ENCODE peak calls at places on chromosome 3, in seven cellular contexts. R, E, H, I, V, N and B are unnamed samples.
A peak's percentile ranks its signal among the peaks of the same experiment; 100 is the strongest.

GRCh38 chr3:110806924-110807323 is 264.7 kb upstream of the NECTIN3 start:
- DNase-seq in V (no peak), N (no peak), R (no peak), E (peak; percentile 53), H (no peak), I (no peak), B (no peak)

GRCh38 chr3:195908439-195909293 is at the start of gene TNK2:
- DNase-seq in R (peak; percentile 36), I (peak; percentile 80), V (no peak), N (no peak), H (peak; percentile 72), E (no peak), B (peak; percentile 81)

GRCh38 chr3:46359748-46360509 is 6.0 kb downstream of the CCR2 start:
- DNase-seq in N (no peak), H (no peak), E (peak; percentile 21), R (no peak), I (no peak), V (no peak), B (no peak)

GRCh38 chr3:132448211-132448961 is 31.1 kb downstream of the DNAJC13 start:
- DNase-seq in I (peak; percentile 75), H (no peak), E (peak; percentile 69), N (peak; percentile 87), R (peak; percentile 31), V (no peak), B (peak; percentile 50)

GRCh38 chr3:40971191-40972168 is 227.8 kb upstream of the CTNNB1 start:
- DNase-seq in R (peak; percentile 76), N (peak; percentile 88), V (no peak), E (peak; percentile 86), H (peak; percentile 93), I (peak; percentile 80), B (peak; percentile 71)

GRCh38 chr3:51708216-51708845 is 1.5 kb downstream of the GRM2 start:
- DNase-seq in N (no peak), I (peak; percentile 24), V (no peak), R (no peak), E (no peak), H (peak; percentile 50), B (peak; percentile 8)

GRCh38 chr3:99627062-99627826 is 11.2 kb upstream of the COL8A1 start:
- DNase-seq in E (peak; percentile 33), H (no peak), I (no peak), N (no peak), R (no peak), V (no peak), B (no peak)

GRCh38 chr3:120028271-120029047 is 65.8 kb downstream of the GSK3B start:
- DNase-seq in R (no peak), V (no peak), N (no peak), E (no peak), H (no peak), I (no peak), B (no peak)

GRCh38 chr3:197501879-197502620 is 53.7 kb downstream of the BDH1 start:
- DNase-seq in R (peak; percentile 89), H (no peak), E (peak; percentile 26), V (no peak), N (no peak), I (no peak), B (peak; percentile 84)

GRCh38 chr3:1462916-1463315 is 370.1 kb downstream of the CNTN6 start:
- DNase-seq in R (no peak), N (no peak), E (no peak), V (no peak), H (no peak), I (no peak), B (no peak)

GRCh38 chr3:122100591-122101491 is 45.7 kb downstream of the CD86 start:
- DNase-seq in I (no peak), R (no peak), N (no peak), E (no peak), H (no peak), V (peak; percentile 57), B (no peak)

GRCh38 chr3:11168881-11169805 is 14.8 kb downstream of the HRH1 start:
- DNase-seq in N (no peak), H (peak; percentile 35), V (no peak), E (peak; percentile 67), R (no peak), I (no peak), B (no peak)

GRCh38 chr3:88912294-88913014 is 195.0 kb upstream of the EPHA3 start:
- DNase-seq in R (no peak), I (no peak), H (no peak), N (no peak), E (no peak), V (no peak), B (no peak)

GRCh38 chr3:171614318-171614967 is 154.2 kb upstream of the TNIK start:
- DNase-seq in V (no peak), E (peak; percentile 41), N (no peak), R (no peak), H (no peak), I (peak; percentile 73), B (no peak)

GRCh38 chr3:95721938-95722337 is 1092.5 kb upstream of the EPHA6 start:
- DNase-seq in E (no peak), N (no peak), R (no peak), I (no peak), H (no peak), V (no peak), B (no peak)

GRCh38 chr3:104988491-104988890 is 378.2 kb upstream of the ALCAM start:
- DNase-seq in N (no peak), E (no peak), R (no peak), H (no peak), V (no peak), I (no peak), B (no peak)

GRCh38 chr3:197891-198491 is 1.4 kb downstream of the CHL1 start:
- DNase-seq in E (no peak), N (no peak), R (no peak), I (no peak), V (no peak), H (no peak), B (peak; percentile 18)

GRCh38 chr3:102129774-102130608 is 280.7 kb downstream of the NFKBIZ start:
- DNase-seq in I (no peak), E (peak; percentile 86), V (no peak), R (no peak), N (peak; percentile 79), H (peak; percentile 90), B (no peak)

GRCh38 chr3:64489361-64490044 is 198.3 kb downstream of the ADAMTS9 start:
- DNase-seq in E (no peak), R (peak; percentile 65), H (peak; percentile 66), I (no peak), N (no peak), V (no peak), B (peak; percentile 56)
- H3K4me3 ChIP-seq in E (no peak overlapping the region), R (no peak overlapping the region), H (peak overlapping the region; percentile 18), I (no peak overlapping the region), N (no peak overlapping the region), V (peak overlapping the region; percentile 27), B (no peak overlapping the region)

DNA sequence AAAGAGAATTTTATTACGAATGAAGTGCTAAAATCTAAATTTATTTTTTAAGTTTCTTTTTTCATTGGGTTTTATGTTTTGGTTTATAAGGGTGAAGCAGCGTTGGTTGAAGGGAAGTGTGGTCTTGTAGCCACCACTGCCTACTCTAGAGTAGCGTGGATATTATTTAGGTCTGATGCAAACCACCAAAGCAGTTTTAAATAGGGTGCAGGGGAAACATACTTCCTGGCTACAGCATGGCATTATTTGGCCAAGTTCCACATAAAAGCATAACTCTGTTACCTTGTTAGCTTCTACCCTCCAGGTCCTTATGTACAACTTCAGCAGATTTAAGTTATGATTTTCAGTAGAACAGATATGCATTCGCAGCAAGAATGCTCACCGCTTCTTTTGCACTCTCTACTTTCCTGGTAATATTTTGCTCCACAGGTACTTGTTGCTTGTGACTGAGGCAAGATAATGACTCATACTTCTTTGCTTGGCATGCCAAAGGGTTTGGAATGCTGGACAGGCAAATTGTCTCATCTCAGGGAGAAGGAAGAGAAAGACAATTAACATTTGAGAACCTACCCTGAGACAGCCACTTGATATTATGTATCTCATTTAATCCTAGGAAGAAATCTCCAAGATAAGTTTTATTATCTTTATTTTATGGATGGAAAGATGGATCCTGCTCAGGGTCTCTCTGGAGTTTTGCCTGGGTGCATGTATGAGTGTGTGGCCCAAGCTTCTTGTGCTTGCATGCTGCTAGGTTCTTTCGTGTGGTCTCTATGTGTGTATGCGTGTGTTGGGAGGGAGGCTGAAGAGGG is 5.4 kb downstream of the TGFBR2 start:
- DNase-seq in R (no peak), N (no peak), V (no peak), E (peak; percentile 60), H (no peak), I (no peak), B (no peak)
- H3K4me3 ChIP-seq in R (no peak overlapping the region), N (peak overlapping the region; percentile 31), V (peak overlapping the region; percentile 95), E (no peak overlapping the region), H (peak overlapping the region; percentile 95), I (no peak overlapping the region), B (no peak overlapping the region)

GRCh38 chr3:4533489-4534443 is 40.6 kb downstream of the ITPR1 start:
- DNase-seq in E (no peak), R (peak; percentile 22), V (no peak), H (no peak), N (no peak), I (no peak), B (no peak)
- H3K4me3 ChIP-seq in E (no peak overlapping the region), R (no peak overlapping the region), V (peak overlapping the region; percentile 25), H (no peak overlapping the region), N (peak overlapping the region; percentile 39), I (no peak overlapping the region), B (no peak overlapping the region)

DNA sequence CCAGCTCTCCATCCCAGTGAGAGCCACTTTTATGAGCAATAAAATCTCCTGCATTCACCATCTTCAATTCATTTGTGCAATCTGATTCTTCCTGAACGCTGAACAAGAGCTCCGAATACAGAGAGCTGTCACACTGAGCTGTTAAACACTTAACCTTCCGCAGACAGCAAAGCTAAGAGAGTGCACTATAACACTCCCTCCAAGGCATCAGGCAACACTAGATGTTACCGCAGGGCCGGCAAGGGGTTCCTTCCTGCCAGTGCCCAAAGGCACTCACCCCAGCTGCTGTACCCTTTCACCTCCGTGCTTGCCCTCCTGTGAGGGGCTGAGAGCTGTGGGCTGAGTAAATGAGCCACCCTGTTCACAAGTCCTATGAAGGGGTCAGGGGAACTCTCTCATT is 85.6 kb downstream of the BCHE start:
- DNase-seq in V (no peak), E (no peak), R (no peak), H (no peak), I (no peak), N (no peak), B (no peak)
- H3K4me3 ChIP-seq in V (no peak overlapping the region), E (no peak overlapping the region), R (no peak overlapping the region), H (no peak overlapping the region), I (no peak overlapping the region), N (no peak overlapping the region), B (no peak overlapping the region)

GRCh38 chr3:140552898-140553297 is 125.0 kb upstream of the TRIM42 start:
- DNase-seq in R (no peak), E (no peak), N (no peak), H (no peak), I (no peak), V (no peak), B (no peak)
- H3K4me3 ChIP-seq in R (no peak overlapping the region), E (no peak overlapping the region), N (no peak overlapping the region), H (no peak overlapping the region), I (no peak overlapping the region), V (no peak overlapping the region), B (no peak overlapping the region)

DNA sequence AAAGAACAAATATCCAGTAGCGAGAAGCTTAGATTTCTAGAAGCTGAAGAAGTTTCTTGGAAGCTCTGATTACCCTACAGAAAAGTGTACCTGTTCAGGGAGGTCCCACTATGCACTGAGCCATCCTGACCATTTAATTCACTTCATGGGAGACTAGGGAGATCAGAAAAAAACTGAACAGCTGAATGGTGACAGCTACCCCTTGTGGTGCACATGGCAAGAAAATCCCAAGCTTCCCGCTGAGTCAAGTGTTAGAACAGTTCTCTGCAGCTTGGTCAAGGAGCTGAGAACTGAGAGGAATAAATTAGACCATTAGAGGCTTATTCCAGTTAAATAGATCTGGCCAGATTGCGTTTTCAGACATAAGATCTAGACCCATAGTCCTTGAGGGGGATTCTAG is 197.2 kb upstream of the VEPH1 start:
- DNase-seq in I (no peak), H (no peak), R (no peak), E (peak; percentile 1), V (no peak), N (no peak), B (no peak)
- H3K4me3 ChIP-seq in I (no peak overlapping the region), H (no peak overlapping the region), R (no peak overlapping the region), E (no peak overlapping the region), V (no peak overlapping the region), N (no peak overlapping the region), B (no peak overlapping the region)